ENCODE peak calls at places on chromosomes 13 and 19, in four cellular contexts. One of them, this sample, is unnamed.
A peak's percentile ranks its signal among the peaks of the same experiment; 100 is the strongest.

GRCh38 chr19:30699871-30700280 is 327.7 kb downstream of the ZNF536 start:
- DNase-seq in neural progenitor cell: no peak
- DNase-seq in mucosa of gallbladder: no peak
- DNase-seq in stimulated activated CD4-positive, alpha-beta T cell treated with anti-CD3 and anti-CD28 coated beads, TNF-alpha, amount 100 ng/mL, for 24 hours: no peak
- DNase-seq in this sample: no peak

GRCh38 chr19:46579286-46579944 is 21.7 kb upstream of the CALM3 start:
- DNase-seq in neural progenitor cell: peak; percentile 55
- DNase-seq in stimulated activated CD4-positive, alpha-beta T cell treated with anti-CD3 and anti-CD28 coated beads, TNF-alpha, amount 100 ng/mL, for 24 hours: peak; percentile 43
- DNase-seq in mucosa of gallbladder: no peak
- DNase-seq in this sample: no peak

GRCh38 chr13:50401721-50402510 is 386.7 kb downstream of the KCNRG start:
- DNase-seq in mucosa of gallbladder: no peak
- DNase-seq in stimulated activated CD4-positive, alpha-beta T cell treated with anti-CD3 and anti-CD28 coated beads, TNF-alpha, amount 100 ng/mL, for 24 hours: no peak
- DNase-seq in neural progenitor cell: no peak
- DNase-seq in this sample: no peak

GRCh38 chr19:9881720-9882119 is 46.6 kb downstream of the PIN1 start:
- DNase-seq in mucosa of gallbladder: no peak
- DNase-seq in neural progenitor cell: no peak
- DNase-seq in stimulated activated CD4-positive, alpha-beta T cell treated with anti-CD3 and anti-CD28 coated beads, TNF-alpha, amount 100 ng/mL, for 24 hours: no peak
- DNase-seq in this sample: peak; percentile 94

GRCh38 chr13:113887700-113888201 is 23.9 kb upstream of the GAS6 start:
- DNase-seq in neural progenitor cell: no peak
- DNase-seq in stimulated activated CD4-positive, alpha-beta T cell treated with anti-CD3 and anti-CD28 coated beads, TNF-alpha, amount 100 ng/mL, for 24 hours: no peak
- DNase-seq in mucosa of gallbladder: no peak
- DNase-seq in this sample: no peak

GRCh38 chr19:16153582-16154336 is 10.3 kb downstream of the HSH2D start:
- DNase-seq in neural progenitor cell: peak; percentile 46
- DNase-seq in mucosa of gallbladder: no peak
- DNase-seq in stimulated activated CD4-positive, alpha-beta T cell treated with anti-CD3 and anti-CD28 coated beads, TNF-alpha, amount 100 ng/mL, for 24 hours: no peak
- DNase-seq in this sample: no peak

GRCh38 chr19:942133-942645 is 16.4 kb downstream of the ARID3A start:
- DNase-seq in stimulated activated CD4-positive, alpha-beta T cell treated with anti-CD3 and anti-CD28 coated beads, TNF-alpha, amount 100 ng/mL, for 24 hours: no peak
- DNase-seq in mucosa of gallbladder: no peak
- DNase-seq in neural progenitor cell: no peak
- DNase-seq in this sample: no peak

GRCh38 chr19:13347351-13347750 is 158.9 kb downstream of the CACNA1A start:
- DNase-seq in neural progenitor cell: no peak
- DNase-seq in mucosa of gallbladder: no peak
- DNase-seq in stimulated activated CD4-positive, alpha-beta T cell treated with anti-CD3 and anti-CD28 coated beads, TNF-alpha, amount 100 ng/mL, for 24 hours: no peak
- DNase-seq in this sample: no peak

GRCh38 chr13:97224544-97225324 is 2.6 kb downstream of the MBNL2 start:
- DNase-seq in mucosa of gallbladder: peak; percentile 84
- DNase-seq in neural progenitor cell: no peak
- DNase-seq in stimulated activated CD4-positive, alpha-beta T cell treated with anti-CD3 and anti-CD28 coated beads, TNF-alpha, amount 100 ng/mL, for 24 hours: no peak
- DNase-seq in this sample: no peak

GRCh38 chr19:806815-807421 is 9.7 kb downstream of the PTBP1 start:
- DNase-seq in stimulated activated CD4-positive, alpha-beta T cell treated with anti-CD3 and anti-CD28 coated beads, TNF-alpha, amount 100 ng/mL, for 24 hours: no peak
- DNase-seq in mucosa of gallbladder: no peak
- DNase-seq in neural progenitor cell: no peak
- DNase-seq in this sample: no peak

GRCh38 chr13:103078145-103078544 is 11.9 kb upstream of the SLC10A2 start:
- DNase-seq in neural progenitor cell: no peak
- DNase-seq in stimulated activated CD4-positive, alpha-beta T cell treated with anti-CD3 and anti-CD28 coated beads, TNF-alpha, amount 100 ng/mL, for 24 hours: no peak
- DNase-seq in mucosa of gallbladder: no peak
- DNase-seq in this sample: no peak

GRCh38 chr19:3365447-3366103 is 808 bp upstream of the NFIC start:
- DNase-seq in neural progenitor cell: no peak
- DNase-seq in mucosa of gallbladder: peak; percentile 66
- DNase-seq in stimulated activated CD4-positive, alpha-beta T cell treated with anti-CD3 and anti-CD28 coated beads, TNF-alpha, amount 100 ng/mL, for 24 hours: no peak
- DNase-seq in this sample: peak; percentile 64

GRCh38 chr13:67635754-67636153 is 405.6 kb upstream of the PCDH9 start:
- DNase-seq in neural progenitor cell: no peak
- DNase-seq in stimulated activated CD4-positive, alpha-beta T cell treated with anti-CD3 and anti-CD28 coated beads, TNF-alpha, amount 100 ng/mL, for 24 hours: no peak
- DNase-seq in mucosa of gallbladder: no peak
- DNase-seq in this sample: no peak

GRCh38 chr13:110319397-110319773 is 12.3 kb downstream of the COL4A2 start:
- DNase-seq in neural progenitor cell: no peak
- DNase-seq in stimulated activated CD4-positive, alpha-beta T cell treated with anti-CD3 and anti-CD28 coated beads, TNF-alpha, amount 100 ng/mL, for 24 hours: no peak
- DNase-seq in mucosa of gallbladder: no peak
- DNase-seq in this sample: no peak

GRCh38 chr13:45166858-45167257 is 34.0 kb downstream of the KCTD4 start:
- DNase-seq in stimulated activated CD4-positive, alpha-beta T cell treated with anti-CD3 and anti-CD28 coated beads, TNF-alpha, amount 100 ng/mL, for 24 hours: no peak
- DNase-seq in neural progenitor cell: no peak
- DNase-seq in mucosa of gallbladder: no peak
- DNase-seq in this sample: no peak

GRCh38 chr13:25324100-25324499 is 22.7 kb downstream of the NUP58 start:
- DNase-seq in stimulated activated CD4-positive, alpha-beta T cell treated with anti-CD3 and anti-CD28 coated beads, TNF-alpha, amount 100 ng/mL, for 24 hours: no peak
- DNase-seq in neural progenitor cell: no peak
- DNase-seq in mucosa of gallbladder: no peak
- DNase-seq in this sample: no peak

GRCh38 chr13:42883771-42884170 is 102.4 kb downstream of the FAM216B start:
- DNase-seq in neural progenitor cell: peak; percentile 32
- DNase-seq in stimulated activated CD4-positive, alpha-beta T cell treated with anti-CD3 and anti-CD28 coated beads, TNF-alpha, amount 100 ng/mL, for 24 hours: no peak
- DNase-seq in mucosa of gallbladder: no peak
- DNase-seq in this sample: peak; percentile 20

GRCh38 chr13:93080587-93080986 is 146.0 kb upstream of the GPC6 start:
- DNase-seq in stimulated activated CD4-positive, alpha-beta T cell treated with anti-CD3 and anti-CD28 coated beads, TNF-alpha, amount 100 ng/mL, for 24 hours: no peak
- DNase-seq in neural progenitor cell: no peak
- DNase-seq in mucosa of gallbladder: no peak
- DNase-seq in this sample: no peak

GRCh38 chr19:43570174-43570791 is 5.0 kb downstream of the XRCC1 start:
- DNase-seq in neural progenitor cell: no peak
- DNase-seq in stimulated activated CD4-positive, alpha-beta T cell treated with anti-CD3 and anti-CD28 coated beads, TNF-alpha, amount 100 ng/mL, for 24 hours: no peak
- DNase-seq in mucosa of gallbladder: no peak
- DNase-seq in this sample: no peak

GRCh38 chr13:51614350-51614786 is 30.1 kb downstream of the WDFY2 start:
- DNase-seq in mucosa of gallbladder: no peak
- DNase-seq in neural progenitor cell: no peak
- DNase-seq in stimulated activated CD4-positive, alpha-beta T cell treated with anti-CD3 and anti-CD28 coated beads, TNF-alpha, amount 100 ng/mL, for 24 hours: peak; percentile 43
- DNase-seq in this sample: no peak

GRCh38 chr13:113140677-113141590 is 17.5 kb upstream of the PROZ start:
- DNase-seq in mucosa of gallbladder: no peak
- DNase-seq in neural progenitor cell: no peak
- DNase-seq in stimulated activated CD4-positive, alpha-beta T cell treated with anti-CD3 and anti-CD28 coated beads, TNF-alpha, amount 100 ng/mL, for 24 hours: no peak
- DNase-seq in this sample: peak; percentile 11

GRCh38 chr19:7729211-7729610 is 2.7 kb downstream of the CLEC4G start:
- DNase-seq in mucosa of gallbladder: no peak
- DNase-seq in neural progenitor cell: no peak
- DNase-seq in stimulated activated CD4-positive, alpha-beta T cell treated with anti-CD3 and anti-CD28 coated beads, TNF-alpha, amount 100 ng/mL, for 24 hours: no peak
- DNase-seq in this sample: no peak

GRCh38 chr13:54912367-54912766 is 1883.8 kb downstream of the OLFM4 start:
- DNase-seq in stimulated activated CD4-positive, alpha-beta T cell treated with anti-CD3 and anti-CD28 coated beads, TNF-alpha, amount 100 ng/mL, for 24 hours: no peak
- DNase-seq in neural progenitor cell: no peak
- DNase-seq in mucosa of gallbladder: no peak
- DNase-seq in this sample: no peak

GRCh38 chr19:45113628-45114027 is 20.6 kb downstream of the PPP1R37 start:
- DNase-seq in mucosa of gallbladder: peak; percentile 64
- DNase-seq in stimulated activated CD4-positive, alpha-beta T cell treated with anti-CD3 and anti-CD28 coated beads, TNF-alpha, amount 100 ng/mL, for 24 hours: no peak
- DNase-seq in neural progenitor cell: no peak
- DNase-seq in this sample: no peak

GRCh38 chr13:23271331-23271730 is 90.6 kb downstream of the SGCG start:
- DNase-seq in neural progenitor cell: no peak
- DNase-seq in mucosa of gallbladder: no peak
- DNase-seq in stimulated activated CD4-positive, alpha-beta T cell treated with anti-CD3 and anti-CD28 coated beads, TNF-alpha, amount 100 ng/mL, for 24 hours: no peak
- DNase-seq in this sample: no peak

GRCh38 chr13:112341976-112342735 is 34.0 kb upstream of the SPACA7 start:
- DNase-seq in mucosa of gallbladder: no peak
- DNase-seq in stimulated activated CD4-positive, alpha-beta T cell treated with anti-CD3 and anti-CD28 coated beads, TNF-alpha, amount 100 ng/mL, for 24 hours: no peak
- DNase-seq in neural progenitor cell: no peak
- DNase-seq in this sample: no peak

GRCh38 chr19:38070573-38070972 is 153.4 kb downstream of the DPF1 start:
- DNase-seq in neural progenitor cell: no peak
- DNase-seq in stimulated activated CD4-positive, alpha-beta T cell treated with anti-CD3 and anti-CD28 coated beads, TNF-alpha, amount 100 ng/mL, for 24 hours: no peak
- DNase-seq in mucosa of gallbladder: peak; percentile 26
- DNase-seq in this sample: no peak

GRCh38 chr19:1566392-1567115 is 1.6 kb downstream of the MEX3D start:
- DNase-seq in stimulated activated CD4-positive, alpha-beta T cell treated with anti-CD3 and anti-CD28 coated beads, TNF-alpha, amount 100 ng/mL, for 24 hours: no peak
- DNase-seq in neural progenitor cell: peak; percentile 94
- DNase-seq in mucosa of gallbladder: peak; percentile 76
- DNase-seq in this sample: peak; percentile 89

GRCh38 chr13:112634102-112634501 is 46.1 kb upstream of the TUBGCP3 start:
- DNase-seq in mucosa of gallbladder: no peak
- DNase-seq in stimulated activated CD4-positive, alpha-beta T cell treated with anti-CD3 and anti-CD28 coated beads, TNF-alpha, amount 100 ng/mL, for 24 hours: no peak
- DNase-seq in neural progenitor cell: no peak
- DNase-seq in this sample: no peak

GRCh38 chr19:40499320-40499719 is 32.5 kb downstream of the SPTBN4 start:
- DNase-seq in neural progenitor cell: no peak
- DNase-seq in stimulated activated CD4-positive, alpha-beta T cell treated with anti-CD3 and anti-CD28 coated beads, TNF-alpha, amount 100 ng/mL, for 24 hours: no peak
- DNase-seq in mucosa of gallbladder: no peak
- DNase-seq in this sample: no peak